ENCODE peak calls at places on chromosomes 2 and 18, in nine cellular contexts. One of them, this sample, is unnamed.

GRCh38 chr2:10514287-10514686 is 66.2 kb upstream of the ODC1 start:
- DNase-seq in uterus: no peak
- DNase-seq in IMR-90: no peak
- DNase-seq in heart left ventricle: peak
- DNase-seq in breast epithelium: no peak
- DNase-seq in body of pancreas: no peak
- DNase-seq in A549: no peak
- DNase-seq in adrenal gland: no peak
- DNase-seq in upper lobe of left lung: no peak
- DNase-seq in this sample: no peak

GRCh38 chr2:38935568-38936172 is 46.0 kb downstream of the ARHGEF33 start:
- DNase-seq in uterus: no peak
- DNase-seq in IMR-90: peak
- DNase-seq in heart left ventricle: no peak
- DNase-seq in breast epithelium: no peak
- DNase-seq in body of pancreas: no peak
- DNase-seq in A549: no peak
- DNase-seq in adrenal gland: no peak
- DNase-seq in upper lobe of left lung: no peak
- DNase-seq in this sample: no peak

GRCh38 chr18:57705861-57706590 is 84.4 kb upstream of the NARS1 start:
- DNase-seq in uterus: no peak
- DNase-seq in IMR-90: no peak
- DNase-seq in heart left ventricle: no peak
- DNase-seq in breast epithelium: no peak
- DNase-seq in body of pancreas: no peak
- DNase-seq in A549: no peak
- DNase-seq in adrenal gland: no peak
- DNase-seq in upper lobe of left lung: no peak
- DNase-seq in this sample: no peak

GRCh38 chr2:207352978-207353377 is 176.8 kb upstream of the CREB1 start:
- DNase-seq in uterus: peak
- DNase-seq in IMR-90: peak
- DNase-seq in heart left ventricle: no peak
- DNase-seq in breast epithelium: no peak
- DNase-seq in body of pancreas: no peak
- DNase-seq in A549: no peak
- DNase-seq in adrenal gland: no peak
- DNase-seq in upper lobe of left lung: no peak
- DNase-seq in this sample: no peak

GRCh38 chr18:56748698-56749268 is 97.6 kb downstream of the WDR7 start:
- DNase-seq in uterus: no peak
- DNase-seq in IMR-90: peak
- DNase-seq in heart left ventricle: no peak
- DNase-seq in breast epithelium: no peak
- DNase-seq in body of pancreas: no peak
- DNase-seq in A549: peak
- DNase-seq in adrenal gland: no peak
- DNase-seq in upper lobe of left lung: no peak
- DNase-seq in this sample: no peak

GRCh38 chr2:168198476-168199192 is 48.8 kb downstream of the STK39 start:
- DNase-seq in uterus: no peak
- DNase-seq in IMR-90: peak
- DNase-seq in heart left ventricle: no peak
- DNase-seq in breast epithelium: no peak
- DNase-seq in body of pancreas: no peak
- DNase-seq in A549: peak
- DNase-seq in adrenal gland: no peak
- DNase-seq in upper lobe of left lung: no peak
- DNase-seq in this sample: no peak

GRCh38 chr18:59902180-59902992 is 2.6 kb downstream of the PMAIP1 start:
- DNase-seq in uterus: no peak
- DNase-seq in IMR-90: peak
- DNase-seq in heart left ventricle: no peak
- DNase-seq in breast epithelium: no peak
- DNase-seq in body of pancreas: no peak
- DNase-seq in A549: no peak
- DNase-seq in adrenal gland: no peak
- DNase-seq in upper lobe of left lung: no peak
- DNase-seq in this sample: no peak

GRCh38 chr2:133312335-133312734 is 255.9 kb downstream of the NCKAP5 start:
- DNase-seq in uterus: no peak
- DNase-seq in IMR-90: no peak
- DNase-seq in heart left ventricle: no peak
- DNase-seq in breast epithelium: peak
- DNase-seq in body of pancreas: no peak
- DNase-seq in A549: no peak
- DNase-seq in adrenal gland: no peak
- DNase-seq in upper lobe of left lung: no peak
- DNase-seq in this sample: no peak

GRCh38 chr2:160270571-160271113 is 70.6 kb upstream of the ITGB6 start:
- DNase-seq in uterus: peak
- DNase-seq in IMR-90: no peak
- DNase-seq in heart left ventricle: no peak
- DNase-seq in breast epithelium: no peak
- DNase-seq in body of pancreas: no peak
- DNase-seq in A549: peak
- DNase-seq in adrenal gland: no peak
- DNase-seq in upper lobe of left lung: no peak
- DNase-seq in this sample: peak

DNA sequence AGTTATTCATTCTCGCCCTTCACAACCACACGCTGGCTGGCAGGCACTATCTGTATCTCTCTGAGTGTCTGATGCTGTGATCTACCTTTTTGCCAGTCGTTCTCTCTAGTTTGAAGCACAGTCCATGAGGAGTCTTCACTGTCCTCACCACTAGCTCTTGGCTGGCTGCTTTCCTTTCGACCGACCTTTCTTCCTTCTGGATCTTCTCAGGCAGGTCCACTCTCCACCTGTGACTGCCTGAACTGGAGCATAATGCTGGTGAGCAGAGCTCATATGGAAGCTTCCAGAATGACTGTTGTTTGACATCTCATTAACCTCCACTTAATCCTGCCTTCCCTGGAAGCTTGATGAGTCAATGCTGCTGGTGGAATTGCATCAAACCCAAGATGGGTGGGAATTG is 283.5 kb upstream of the HDAC4 start:
- DNase-seq in uterus: no peak
- DNase-seq in IMR-90: no peak
- DNase-seq in heart left ventricle: no peak
- DNase-seq in breast epithelium: no peak
- DNase-seq in body of pancreas: no peak
- DNase-seq in A549: no peak
- DNase-seq in adrenal gland: peak
- DNase-seq in upper lobe of left lung: no peak
- DNase-seq in this sample: no peak
- TF ChIP-seq CTCF in uterus: no peak
- TF ChIP-seq CTCF in IMR-90: no peak
- TF ChIP-seq CTCF in heart left ventricle: no peak
- TF ChIP-seq CTCF in breast epithelium: no peak
- TF ChIP-seq CTCF in body of pancreas: no peak
- TF ChIP-seq CTCF in A549: no peak
- TF ChIP-seq CTCF in adrenal gland: no peak
- TF ChIP-seq CTCF in upper lobe of left lung: no peak
- TF ChIP-seq CTCF in this sample: no peak

DNA sequence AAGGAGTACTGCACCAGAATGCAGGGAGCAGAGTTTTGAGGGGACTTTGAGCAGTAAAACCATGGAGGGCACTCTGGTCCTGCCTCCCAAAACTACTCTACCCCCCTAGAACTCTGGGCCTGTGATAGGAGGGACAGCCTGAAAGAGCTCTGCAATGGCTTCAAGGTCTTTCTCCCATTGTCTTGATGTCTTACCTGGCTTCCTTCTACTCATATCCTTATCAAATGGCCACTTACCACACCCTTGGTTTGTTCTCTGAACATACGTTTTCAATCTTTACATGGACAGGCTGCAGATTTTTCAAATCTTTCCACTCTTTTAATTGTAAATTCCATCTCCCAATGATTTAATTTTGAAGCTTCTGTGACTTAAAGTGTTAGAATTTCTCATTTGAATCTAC is 27.7 kb downstream of the RELCH start:
- DNase-seq in uterus: no peak
- DNase-seq in IMR-90: no peak
- DNase-seq in heart left ventricle: no peak
- DNase-seq in breast epithelium: no peak
- DNase-seq in body of pancreas: no peak
- DNase-seq in A549: no peak
- DNase-seq in adrenal gland: no peak
- DNase-seq in upper lobe of left lung: no peak
- DNase-seq in this sample: no peak
- TF ChIP-seq POLR2A in uterus: no peak
- TF ChIP-seq POLR2A in IMR-90: no peak
- TF ChIP-seq POLR2A in heart left ventricle: no peak
- TF ChIP-seq POLR2A in breast epithelium: no peak
- TF ChIP-seq POLR2A in body of pancreas: no peak
- TF ChIP-seq POLR2A in A549: no peak
- TF ChIP-seq POLR2A in adrenal gland: no peak
- TF ChIP-seq POLR2A in upper lobe of left lung: no peak
- TF ChIP-seq POLR2A in this sample: no peak

DNA sequence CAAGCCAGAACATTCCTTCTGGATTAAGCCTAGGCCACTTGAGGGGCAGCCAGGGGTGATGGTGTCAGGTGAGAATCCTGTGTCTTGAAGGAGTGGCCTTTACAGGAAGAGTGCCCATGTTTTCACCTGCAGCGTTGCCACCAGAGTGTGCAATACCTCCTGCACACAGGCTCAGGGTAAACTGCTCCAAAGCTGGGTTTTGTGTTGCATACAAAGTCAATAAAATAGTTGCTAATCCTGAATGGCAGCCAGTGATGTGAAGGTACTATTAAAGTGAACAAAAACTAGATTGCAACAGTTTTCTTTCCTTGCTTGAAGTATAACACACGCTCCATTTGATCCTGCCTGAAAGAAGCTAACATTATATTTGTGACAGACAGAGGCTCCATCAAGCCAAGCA is 64.4 kb upstream of the NRP2 start:
- DNase-seq in uterus: no peak
- DNase-seq in IMR-90: no peak
- DNase-seq in heart left ventricle: no peak
- DNase-seq in breast epithelium: no peak
- DNase-seq in body of pancreas: no peak
- DNase-seq in A549: no peak
- DNase-seq in adrenal gland: no peak
- DNase-seq in upper lobe of left lung: no peak
- DNase-seq in this sample: no peak
- TF ChIP-seq CTCF in uterus: no peak
- TF ChIP-seq CTCF in IMR-90: no peak
- TF ChIP-seq CTCF in heart left ventricle: no peak
- TF ChIP-seq CTCF in breast epithelium: no peak
- TF ChIP-seq CTCF in body of pancreas: no peak
- TF ChIP-seq CTCF in A549: no peak
- TF ChIP-seq CTCF in adrenal gland: no peak
- TF ChIP-seq CTCF in upper lobe of left lung: no peak
- TF ChIP-seq CTCF in this sample: no peak

GRCh38 chr2:127651987-127652550 is 6.1 kb downstream of the GPR17 start:
- DNase-seq in uterus: peak
- DNase-seq in IMR-90: no peak
- DNase-seq in heart left ventricle: peak
- DNase-seq in breast epithelium: no peak
- DNase-seq in body of pancreas: peak
- DNase-seq in A549: no peak
- DNase-seq in adrenal gland: peak
- DNase-seq in upper lobe of left lung: no peak
- DNase-seq in this sample: peak
- TF ChIP-seq POLR2A in uterus: no peak
- TF ChIP-seq POLR2A in IMR-90: no peak
- TF ChIP-seq POLR2A in heart left ventricle: no peak
- TF ChIP-seq POLR2A in breast epithelium: no peak
- TF ChIP-seq POLR2A in body of pancreas: no peak
- TF ChIP-seq POLR2A in A549: no peak
- TF ChIP-seq POLR2A in adrenal gland: no peak
- TF ChIP-seq POLR2A in upper lobe of left lung: no peak
- TF ChIP-seq POLR2A in this sample: no peak

GRCh38 chr18:77061291-77061945 is 71.2 kb downstream of the MBP start:
- DNase-seq in uterus: no peak
- DNase-seq in IMR-90: peak
- DNase-seq in heart left ventricle: no peak
- DNase-seq in breast epithelium: no peak
- DNase-seq in body of pancreas: no peak
- DNase-seq in A549: no peak
- DNase-seq in adrenal gland: no peak
- DNase-seq in upper lobe of left lung: no peak
- DNase-seq in this sample: no peak
- TF ChIP-seq CTCF in uterus: no peak
- TF ChIP-seq CTCF in IMR-90: no peak
- TF ChIP-seq CTCF in heart left ventricle: no peak
- TF ChIP-seq CTCF in breast epithelium: no peak
- TF ChIP-seq CTCF in body of pancreas: no peak
- TF ChIP-seq CTCF in A549: no peak
- TF ChIP-seq CTCF in adrenal gland: no peak
- TF ChIP-seq CTCF in upper lobe of left lung: no peak
- TF ChIP-seq CTCF in this sample: no peak

GRCh38 chr2:196415384-196415783 is 224.1 kb upstream of the CCDC150 start:
- DNase-seq in uterus: no peak
- DNase-seq in IMR-90: no peak
- DNase-seq in heart left ventricle: no peak
- DNase-seq in breast epithelium: no peak
- DNase-seq in body of pancreas: no peak
- DNase-seq in A549: no peak
- DNase-seq in adrenal gland: no peak
- DNase-seq in upper lobe of left lung: no peak
- DNase-seq in this sample: no peak
- TF ChIP-seq POLR2A in uterus: no peak
- TF ChIP-seq POLR2A in IMR-90: no peak
- TF ChIP-seq POLR2A in heart left ventricle: no peak
- TF ChIP-seq POLR2A in breast epithelium: no peak
- TF ChIP-seq POLR2A in body of pancreas: no peak
- TF ChIP-seq POLR2A in A549: no peak
- TF ChIP-seq POLR2A in adrenal gland: no peak
- TF ChIP-seq POLR2A in upper lobe of left lung: no peak
- TF ChIP-seq POLR2A in this sample: no peak

DNA sequence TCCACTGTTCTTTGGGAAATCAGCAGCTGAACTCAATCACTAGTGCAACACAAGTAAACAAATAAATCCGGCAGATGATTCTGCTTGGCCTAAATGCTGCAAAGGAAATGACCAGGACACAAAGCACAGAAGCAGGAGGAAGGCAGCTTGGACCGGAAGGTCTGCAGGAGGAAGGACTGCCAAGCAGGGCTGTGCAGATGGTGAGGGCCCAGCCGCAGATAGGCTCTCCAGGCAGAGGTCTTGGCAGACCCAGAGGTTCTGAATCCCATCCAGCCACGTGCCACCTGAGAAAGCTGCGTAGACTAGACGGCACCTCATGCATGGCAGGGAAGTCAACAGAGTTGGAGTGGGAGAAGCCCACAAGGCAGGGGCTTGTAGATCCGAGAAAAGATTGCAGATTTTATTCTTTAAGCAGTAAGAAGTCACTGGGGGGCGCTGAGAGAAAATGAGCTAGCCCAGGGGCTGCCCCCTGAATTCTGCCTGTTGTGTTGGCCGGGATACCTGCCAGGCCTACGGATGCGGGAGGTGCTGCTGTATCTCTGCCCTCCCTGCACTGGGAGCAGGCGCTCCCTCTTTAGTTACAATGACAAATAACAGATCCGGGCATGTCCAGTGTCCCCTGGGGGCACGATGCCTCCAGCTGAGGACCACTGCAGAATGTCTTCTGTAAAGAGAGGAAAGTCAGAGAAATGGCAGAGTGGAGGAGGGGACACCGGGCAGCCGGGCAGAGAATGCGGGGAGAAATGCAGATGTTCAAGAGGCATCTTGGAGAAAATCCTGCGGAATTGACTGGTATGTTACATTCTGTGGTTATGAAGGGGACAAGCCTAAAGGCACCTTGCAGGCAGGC is 153.5 kb downstream of the PXDN start:
- DNase-seq in uterus: no peak
- DNase-seq in IMR-90: no peak
- DNase-seq in heart left ventricle: no peak
- DNase-seq in breast epithelium: no peak
- DNase-seq in body of pancreas: no peak
- DNase-seq in A549: no peak
- DNase-seq in adrenal gland: no peak
- DNase-seq in upper lobe of left lung: no peak
- DNase-seq in this sample: no peak
- TF ChIP-seq CTCF in uterus: no peak
- TF ChIP-seq CTCF in IMR-90: no peak
- TF ChIP-seq CTCF in heart left ventricle: no peak
- TF ChIP-seq CTCF in breast epithelium: no peak
- TF ChIP-seq CTCF in body of pancreas: no peak
- TF ChIP-seq CTCF in A549: no peak
- TF ChIP-seq CTCF in adrenal gland: no peak
- TF ChIP-seq CTCF in upper lobe of left lung: no peak
- TF ChIP-seq CTCF in this sample: no peak